ENCODE peak calls at places on chromosomes 13 and 19, in five cellular contexts. N is left cardiac atrium, M is AG09319, Z is mucosa of descending colon, L is ELR. X is an unnamed sample.

GRCh38 chr13:102917019-102917418 is 71.2 kb downstream of the ERCC5 start:
- DNase-seq in N (no peak), Z (no peak), L (no peak), M (no peak), X (no peak)

GRCh38 chr19:4390017-4390861 is 10.1 kb downstream of the SH3GL1 start:
- DNase-seq in Z (peak; percentile 54), N (peak; percentile 62), M (no peak), L (peak; percentile 32), X (peak; percentile 80)

GRCh38 chr19:14763497-14764145 is 14.7 kb downstream of the ADGRE2 start:
- DNase-seq in Z (no peak), M (no peak), N (no peak), L (no peak), X (no peak)

GRCh38 chr13:114068723-114069322 is 63.6 kb downstream of the RASA3 start:
- DNase-seq in N (no peak), M (peak; percentile 24), Z (peak; percentile 45), L (peak; percentile 79), X (peak; percentile 89)

GRCh38 chr19:41872775-41873647 is 4.1 kb upstream of the CD79A start:
- DNase-seq in N (peak; percentile 62), L (peak; percentile 84), M (no peak), Z (peak; percentile 85), X (no peak)

GRCh38 chr13:42064259-42064658 is 15.8 kb downstream of the DGKH start:
- DNase-seq in Z (no peak), N (no peak), M (no peak), L (peak; percentile 78), X (peak; percentile 71)

GRCh38 chr19:29858000-29858596 is 46.3 kb downstream of the CCNE1 start:
- DNase-seq in M (no peak), L (no peak), N (no peak), Z (no peak), X (no peak)

GRCh38 chr13:113646376-113646775 is 11.6 kb downstream of the ATP4B start:
- DNase-seq in Z (no peak), L (no peak), N (no peak), M (no peak), X (peak; percentile 57)

GRCh38 chr13:46197299-46197975 is 14.3 kb upstream of the LRRC63 start:
- DNase-seq in Z (no peak), L (no peak), M (no peak), N (no peak), X (no peak)

GRCh38 chr13:30442854-30443379 is 20.6 kb downstream of the UBE2L5 start:
- DNase-seq in M (no peak), L (no peak), N (no peak), Z (no peak), X (no peak)

GRCh38 chr13:114017028-114017630 is 43.3 kb upstream of the C13orf46 start:
- DNase-seq in Z (no peak), L (peak; percentile 55), N (peak; percentile 20), M (no peak), X (peak; percentile 97)

GRCh38 chr13:20301391-20302071 is 69.4 kb upstream of the GJB6 start:
- DNase-seq in Z (no peak), N (no peak), M (no peak), L (no peak), X (no peak)

GRCh38 chr19:47100290-47100689 is 13.3 kb downstream of the ZC3H4 start:
- DNase-seq in N (no peak), M (no peak), L (no peak), Z (no peak), X (peak; percentile 61)

GRCh38 chr13:77079902-77080413 is 53.0 kb upstream of the FBXL3 start:
- DNase-seq in M (no peak), Z (no peak), N (no peak), L (no peak), X (no peak)

GRCh38 chr19:1252221-1252817 is 3.9 kb downstream of the MIDN start:
- DNase-seq in N (peak; percentile 95), L (peak; percentile 95), M (peak; percentile 92), Z (peak; percentile 92), X (peak; percentile 99)

GRCh38 chr19:54518844-54519243 is 16.2 kb downstream of the LAIR2 start:
- DNase-seq in M (no peak), Z (no peak), N (no peak), L (peak; percentile 10), X (no peak)

GRCh38 chr19:38274734-38275133 is 10.4 kb downstream of the SPINT2 start:
- DNase-seq in N (peak; percentile 47), M (no peak), L (no peak), Z (no peak), X (peak; percentile 15)

GRCh38 chr19:49125025-49125731 is 5.8 kb downstream of the PPFIA3 start:
- DNase-seq in N (no peak), Z (peak; percentile 89), M (no peak), L (no peak), X (peak; percentile 66)

GRCh38 chr19:10086032-10086903 is at the start of gene SHFL:
- DNase-seq in Z (peak; percentile 88), M (peak; percentile 24), N (peak; percentile 80), L (peak; percentile 77), X (peak; percentile 98)

GRCh38 chr19:33524024-33524664 is 2.6 kb upstream of the PEPD start:
- DNase-seq in Z (no peak), M (no peak), L (no peak), N (no peak), X (peak; percentile 73)

GRCh38 chr13:35711909-35712308 is 235.4 kb upstream of the MAB21L1 start:
- DNase-seq in Z (no peak), N (no peak), L (no peak), M (no peak), X (no peak)

GRCh38 chr13:23735329-23735728 is 153.9 kb downstream of the MIPEP start:
- DNase-seq in N (no peak), Z (no peak), M (no peak), L (no peak), X (no peak)

GRCh38 chr19:15296841-15297415 is 35.4 kb downstream of the BRD4 start:
- DNase-seq in L (no peak), N (no peak), M (no peak), Z (no peak), X (no peak)

GRCh38 chr19:52248256-52248655 is 21.1 kb upstream of the ZNF766 start:
- DNase-seq in L (peak; percentile 62), M (peak; percentile 4), Z (no peak), N (peak; percentile 60), X (peak; percentile 65)

GRCh38 chr13:44252938-44253337 is 120.7 kb upstream of the SERP2 start:
- DNase-seq in L (no peak), M (no peak), Z (no peak), N (no peak), X (no peak)

GRCh38 chr13:52067237-52067636 is 42.7 kb downstream of the UTP14C start:
- DNase-seq in M (no peak), L (no peak), Z (no peak), N (no peak), X (no peak)

GRCh38 chr13:40910324-40911050 is 108.6 kb downstream of the ELF1 start:
- DNase-seq in N (no peak), M (no peak), L (peak; percentile 65), Z (no peak), X (peak; percentile 31)

GRCh38 chr13:110874508-110874960 is 40.3 kb downstream of the ANKRD10 start:
- DNase-seq in M (no peak), L (peak; percentile 83), Z (peak; percentile 86), N (peak; percentile 90), X (peak; percentile 97)

GRCh38 chr13:113898391-113898790 is 34.5 kb upstream of the GAS6 start:
- DNase-seq in L (no peak), Z (no peak), N (no peak), M (no peak), X (no peak)

GRCh38 chr13:22210134-22210930 is 539.5 kb downstream of the FGF9 start:
- DNase-seq in M (no peak), N (no peak), L (no peak), Z (no peak), X (no peak)

GRCh38 chr13:36432106-36432544 is at the start of gene CCNA1:
- DNase-seq in L (peak; percentile 32), M (no peak), N (peak; percentile 32), Z (peak; percentile 54), X (no peak)

GRCh38 chr13:59437902-59438301 is 725.8 kb downstream of the DIAPH3 start:
- DNase-seq in M (no peak), N (no peak), L (no peak), Z (no peak), X (no peak)

X was measured in osteoblast.